ENCODE peak calls at places on chromosomes 13 and 19, in four cellular contexts. J, Q, D and F are unnamed samples. For H3K9me3, the result is how much of the 10 kb centered on the place peaks cover.

GRCh38 chr19:5302396-5302795 is 38.2 kb downstream of the PTPRS start:
- DNase-seq in D (no peak), J (no peak), Q (no peak), F (no peak)

GRCh38 chr13:85261757-85262346 is 537.4 kb downstream of the SLITRK6 start:
- DNase-seq in J (no peak), D (no peak), Q (no peak), F (no peak)

GRCh38 chr13:64723735-64724134 is 2506.4 kb downstream of the PCDH9 start:
- DNase-seq in J (no peak), D (no peak), Q (no peak), F (peak)

GRCh38 chr13:70568571-70568970 is 460.3 kb upstream of the KLHL1 start:
- DNase-seq in Q (no peak), D (no peak), J (peak), F (no peak)

GRCh38 chr19:2949939-2950285 is 5.1 kb upstream of the ZNF77 start:
- DNase-seq in J (no peak), D (no peak), Q (no peak), F (no peak)

GRCh38 chr13:114088234-114088633 is 44.2 kb downstream of the RASA3 start:
- DNase-seq in D (no peak), J (no peak), Q (peak), F (no peak)

GRCh38 chr19:10762656-10763055 is 44.8 kb downstream of the DNM2 start:
- DNase-seq in D (no peak), J (no peak), Q (no peak), F (no peak)

GRCh38 chr13:21010621-21011020 is 50.8 kb downstream of the LATS2 start:
- DNase-seq in Q (no peak), D (no peak), J (no peak), F (no peak)

GRCh38 chr13:89066868-89067466 is 1395.8 kb downstream of the SLITRK5 start:
- DNase-seq in Q (no peak), D (no peak), J (peak), F (no peak)

GRCh38 chr13:33611016-33611805 is 206.7 kb upstream of the RFC3 start:
- DNase-seq in D (peak), J (peak), Q (no peak), F (peak)

GRCh38 chr19:4984106-4984380 is 15.1 kb downstream of the KDM4B start:
- DNase-seq in Q (no peak), D (peak), J (no peak), F (no peak)

GRCh38 chr13:98442391-98443230 is 134.3 kb downstream of the STK24 start:
- DNase-seq in Q (no peak), J (no peak), D (peak), F (no peak)

GRCh38 chr13:98366959-98367358 is 189.9 kb upstream of the RNF113B start:
- DNase-seq in Q (no peak), J (no peak), D (no peak), F (no peak)

GRCh38 chr13:87120476-87120875 is 550.7 kb upstream of the SLITRK5 start:
- DNase-seq in D (no peak), Q (no peak), J (no peak), F (no peak)

GRCh38 chr13:47004022-47004421 is 107.2 kb upstream of the HTR2A start:
- DNase-seq in J (peak), Q (no peak), D (no peak), F (no peak)

GRCh38 chr19:18717601-18718000 is 34.1 kb downstream of the CRTC1 start:
- DNase-seq in J (no peak), D (no peak), Q (no peak), F (no peak)

GRCh38 chr13:44951184-44951583 is 38.1 kb downstream of the NUFIP1 start:
- DNase-seq in J (no peak), Q (no peak), D (no peak), F (no peak)

GRCh38 chr19:11355160-11356073 is at the start of gene PLPPR2:
- DNase-seq in Q (peak), D (peak), J (peak), F (peak)

GRCh38 chr13:22939157-22939556 is 241.6 kb upstream of the SGCG start:
- DNase-seq in Q (no peak), D (no peak), J (no peak), F (no peak)

GRCh38 chr13:34037636-34038325 is 219.8 kb downstream of the RFC3 start:
- DNase-seq in J (peak), D (no peak), Q (no peak), F (no peak)

GRCh38 chr13:84672616-84673015 is 790.3 kb upstream of the SLITRK1 start:
- DNase-seq in J (no peak), D (no peak), Q (no peak), F (no peak)

GRCh38 chr13:87975035-87975434 is 303.9 kb downstream of the SLITRK5 start:
- DNase-seq in Q (no peak), D (no peak), J (no peak), F (no peak)

GRCh38 chr19:52956917-52957316 is 5.8 kb downstream of the ZNF816 start:
- DNase-seq in J (no peak), D (no peak), Q (no peak), F (no peak)

GRCh38 chr13:74187564-74187963 is 53.4 kb upstream of the KLF12 start:
- DNase-seq in Q (no peak), D (no peak), J (no peak), F (no peak)

GRCh38 chr19:46610851-46611770 is 10.0 kb downstream of the CALM3 start:
- DNase-seq in Q (no peak), J (no peak), D (peak), F (no peak)

GRCh38 chr19:54738715-54739114 is 402 bp downstream of the KIR2DL3 start:
- DNase-seq in J (no peak), Q (no peak), D (no peak), F (no peak)
- H3K9me3 ChIP-seq in J (under half), Q (under half), D (under half), F (under half)

DNA sequence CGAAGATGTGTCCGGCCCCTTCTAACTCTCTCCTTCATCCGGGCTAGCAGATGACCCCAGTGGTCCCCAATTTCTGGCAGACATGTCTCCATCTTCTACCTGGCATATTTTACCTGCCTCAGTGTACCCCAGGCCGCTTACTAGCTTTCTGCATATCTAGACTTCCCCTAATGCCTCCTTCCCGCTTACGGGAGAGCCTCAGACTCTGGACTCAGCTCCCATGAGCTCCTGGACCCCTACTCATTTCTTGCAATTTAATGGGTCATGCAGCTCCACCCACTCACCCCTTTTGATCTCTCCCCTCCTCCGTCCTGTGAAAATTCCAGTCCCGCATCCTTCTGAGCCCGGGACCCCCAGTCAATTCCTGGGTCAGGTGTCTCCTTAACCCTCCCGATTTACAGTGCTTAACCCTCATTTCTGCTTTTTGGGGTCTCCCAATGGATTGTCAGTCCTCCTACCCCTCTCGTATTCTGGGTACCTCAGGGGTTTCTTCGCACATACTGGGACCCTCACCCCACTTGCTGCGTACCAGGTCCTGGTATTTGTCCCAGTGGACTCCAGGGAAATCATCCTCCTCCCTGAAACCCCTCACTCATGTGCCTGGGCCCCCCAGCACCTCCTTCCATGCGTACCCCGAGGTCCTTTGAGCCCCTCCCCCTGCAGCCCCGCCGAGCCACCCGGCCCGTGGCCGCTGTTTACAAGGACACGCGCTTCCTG is 500 bp upstream of the JUNB start:
- DNase-seq in D (no peak), J (peak), Q (no peak), F (no peak)
- H3K4me3 ChIP-seq in D (peak), J (peak), Q (peak), F (peak)

DNA sequence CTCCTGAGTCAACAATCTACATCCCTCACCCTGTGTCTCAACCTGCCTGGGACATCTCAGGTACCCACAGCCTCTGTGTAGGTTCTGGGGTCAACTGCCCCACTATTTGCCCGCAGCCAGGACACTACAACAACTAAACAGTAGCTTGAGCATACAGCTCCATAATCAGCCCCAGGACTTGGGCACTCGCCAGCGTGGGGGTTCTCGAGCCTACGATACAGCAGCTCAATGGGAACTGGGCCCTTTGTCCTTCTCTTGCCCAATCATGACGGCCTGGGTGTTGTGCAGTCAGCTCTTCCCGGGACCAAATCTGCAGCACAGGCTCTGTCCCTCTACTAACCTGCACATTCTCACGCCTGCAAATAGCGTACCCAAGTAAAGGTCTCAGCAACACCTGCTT is 1.3 kb downstream of the ZNF180 start:
- DNase-seq in J (no peak), D (no peak), Q (no peak), F (no peak)
- H3K9me3 ChIP-seq in J (under half), D (under half), Q (half or more), F (under half)

GRCh38 chr19:40829205-40829604 is 21.0 kb downstream of the CYP2A6 start:
- DNase-seq in D (no peak), Q (no peak), J (no peak), F (no peak)

GRCh38 chr19:40836754-40837429 is 13.4 kb downstream of the CYP2A6 start:
- DNase-seq in J (no peak), D (no peak), Q (no peak), F (no peak)

GRCh38 chr19:40827386-40828247 is 22.6 kb downstream of the CYP2A6 start:
- DNase-seq in J (no peak), Q (no peak), D (no peak), F (no peak)

DNA sequence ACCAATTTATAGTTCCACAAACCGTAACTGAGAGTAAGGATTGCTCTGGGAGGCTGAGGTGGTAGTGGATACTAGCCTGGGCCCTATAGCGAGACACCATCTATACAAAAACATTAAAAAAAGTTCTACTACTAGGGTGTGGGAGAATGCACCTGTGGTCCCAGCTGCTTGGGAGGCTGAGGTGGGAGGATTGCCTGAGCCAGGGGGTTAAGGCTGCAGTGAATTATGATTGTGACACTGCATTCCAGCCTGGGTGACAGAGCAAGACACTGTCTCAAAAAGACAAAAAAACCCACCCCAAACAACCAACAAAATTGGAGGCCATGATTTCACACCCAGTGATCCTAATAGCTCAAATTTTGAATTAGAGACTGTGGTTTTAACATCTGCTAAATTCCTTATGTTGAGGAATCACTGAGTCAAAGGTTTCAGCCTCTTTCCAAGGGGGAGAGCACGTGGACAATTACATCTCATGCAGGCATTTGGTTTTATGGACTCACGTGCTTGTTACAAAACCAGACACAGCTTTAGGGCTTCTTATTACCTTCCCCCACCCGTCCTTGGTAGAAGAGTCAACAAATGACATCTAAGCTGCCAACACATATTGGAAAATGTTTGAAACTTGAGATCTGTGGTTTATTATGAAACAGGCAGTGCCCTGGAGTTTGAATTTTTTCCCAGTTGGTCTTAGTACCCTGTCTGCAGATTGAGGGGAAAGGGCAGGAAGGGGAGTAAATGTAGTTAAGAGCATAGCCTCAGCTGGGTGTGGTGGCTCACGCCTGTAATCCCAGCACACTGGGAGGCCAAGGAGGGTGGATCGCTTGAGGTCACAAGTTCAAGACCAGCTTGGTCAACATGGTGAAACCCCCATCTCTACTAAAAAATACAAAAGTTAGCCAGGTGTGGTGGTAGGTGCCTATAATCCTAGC is 18.5 kb downstream of the CYP2A6 start:
- DNase-seq in Q (no peak), D (no peak), J (no peak), F (peak)
- H3K4me3 ChIP-seq in Q (no peak), D (no peak), J (no peak), F (no peak)

DNA sequence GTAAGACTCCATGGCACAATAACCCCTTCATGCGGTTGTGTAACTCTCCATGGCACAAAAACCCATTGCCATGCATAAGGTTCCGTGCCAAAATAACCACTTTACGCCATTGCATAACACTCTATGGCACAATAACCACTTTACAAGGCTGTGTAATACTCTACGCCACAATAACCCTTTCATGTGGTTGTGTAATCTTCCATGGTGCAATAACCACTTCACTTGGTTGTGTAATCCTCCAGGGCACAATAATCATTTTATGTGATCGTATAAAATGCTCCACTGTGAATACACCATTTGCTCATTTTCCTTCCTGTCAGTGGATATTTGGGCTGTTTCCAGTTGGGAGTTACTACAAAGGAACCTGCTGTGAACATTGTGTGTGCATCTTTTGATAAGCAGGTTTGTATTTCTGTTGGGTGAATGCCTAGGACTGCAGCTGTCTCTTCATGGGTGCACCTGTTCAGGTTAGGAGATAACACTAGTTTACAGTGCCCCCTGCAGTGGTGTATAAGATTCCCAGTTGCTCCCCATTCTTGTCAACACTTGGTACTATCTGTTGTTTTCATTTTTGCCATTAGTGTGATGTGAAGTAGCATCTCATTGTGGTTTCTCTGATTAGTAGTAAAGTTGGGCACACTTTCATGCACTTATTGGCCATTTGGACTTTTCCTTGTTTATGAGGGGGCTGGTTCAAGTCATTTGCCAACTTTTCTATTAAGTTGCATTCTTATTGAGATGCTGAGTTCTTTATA is 21.1 kb upstream of the ZSCAN18 start:
- DNase-seq in J (no peak), Q (no peak), D (no peak), F (no peak)
- H3K9me3 ChIP-seq in J (under half), Q (half or more), D (under half), F (half or more)

GRCh38 chr13:99970761-99971575 is 599 bp downstream of the ZIC5 start:
- DNase-seq in J (peak), D (no peak), Q (no peak), F (no peak)
- H3K4me3 ChIP-seq in J (peak), D (peak), Q (no peak), F (no peak)

DNA sequence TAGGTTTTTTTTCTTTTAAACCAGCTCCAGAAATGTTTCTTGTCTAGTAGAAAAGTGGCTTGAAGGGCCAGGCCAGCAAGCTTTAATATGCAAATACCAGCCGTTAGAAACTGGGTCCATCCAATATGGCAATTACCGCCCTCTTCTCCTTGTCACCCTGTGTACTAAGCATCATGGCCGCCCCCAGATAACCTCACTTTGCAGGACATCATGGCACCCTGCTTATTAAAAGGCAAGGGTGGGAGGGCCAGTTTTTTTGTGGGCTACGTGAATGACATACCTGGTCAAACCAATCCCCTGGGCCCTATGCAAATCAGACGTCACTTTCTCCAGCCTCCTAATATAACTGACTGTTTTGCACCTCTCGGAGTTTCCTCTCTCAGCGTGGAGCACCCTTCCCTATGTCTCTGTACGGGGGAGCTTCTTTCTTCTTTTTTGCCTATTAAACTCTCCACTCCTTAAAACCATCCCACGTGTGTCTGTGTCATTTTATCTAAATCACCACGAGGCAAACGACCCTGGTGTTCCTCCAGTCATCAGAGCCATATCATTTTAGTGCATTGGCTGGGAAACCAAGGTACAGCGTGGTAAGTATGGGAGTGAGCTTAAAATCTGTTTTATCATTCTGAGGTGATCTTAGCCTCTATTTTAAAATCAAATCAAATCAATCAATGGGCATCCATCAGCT is 27.7 kb downstream of the OXGR1 start:
- DNase-seq in Q (no peak), D (no peak), J (no peak), F (no peak)
- H3K9me3 ChIP-seq in Q (under half), D (under half), J (under half), F (under half)

DNA sequence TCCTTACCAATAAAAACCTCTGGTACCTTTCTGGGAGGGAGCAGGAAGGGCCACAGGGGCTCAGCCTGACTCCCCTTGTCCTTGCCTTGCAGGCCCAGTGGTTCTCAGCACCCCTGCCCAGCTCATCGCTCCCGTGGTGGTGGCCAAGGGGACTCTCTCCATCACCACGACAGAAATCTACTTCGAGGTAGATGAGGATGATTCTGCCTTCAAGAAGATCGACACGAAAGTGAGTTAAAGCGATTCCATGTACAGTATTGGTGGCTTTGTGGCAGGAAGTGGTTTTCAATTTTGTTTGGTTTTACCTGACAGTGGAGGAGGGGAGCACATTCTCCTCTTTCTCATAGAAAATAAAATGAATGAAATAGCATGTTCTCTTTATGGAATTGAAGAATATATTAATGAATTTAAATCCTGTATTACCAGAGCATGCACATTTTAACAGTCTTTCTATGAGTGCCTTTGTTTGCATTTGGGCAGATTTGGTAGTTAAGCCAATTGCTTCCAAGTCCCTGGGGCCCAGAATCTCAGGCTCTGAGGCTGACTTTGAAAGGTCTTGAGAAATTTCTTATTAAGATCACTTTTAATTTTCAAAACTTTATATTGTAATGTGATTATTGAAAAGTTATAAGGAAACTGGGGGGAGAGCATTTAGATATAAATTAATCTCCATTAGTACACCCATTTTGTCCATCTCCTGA is 4.0 kb downstream of the MAB21L1 start:
- DNase-seq in J (peak), D (no peak), Q (no peak), F (no peak)
- H3K4me3 ChIP-seq in J (no peak), D (no peak), Q (peak), F (no peak)

GRCh38 chr19:23932878-23933277 is 18.2 kb downstream of the ZNF726 start:
- DNase-seq in D (no peak), J (no peak), Q (no peak), F (no peak)
- H3K9me3 ChIP-seq in D (under half), J (under half), Q (under half), F (under half)